ENCODE peak calls at places on chromosome 13, in six cellular contexts. P, F, E, R, O and M are unnamed samples.

GRCh38 chr13:48400090-48400694 is 12.7 kb downstream of the LPAR6 start:
- DNase-seq in P (no peak), F (no peak), E (no peak), R (no peak), O (no peak), M (no peak)

GRCh38 chr13:45439781-45440462 is 21.7 kb upstream of the SLC25A30 start:
- DNase-seq in P (no peak), F (no peak), E (no peak), R (no peak), O (no peak), M (no peak)

GRCh38 chr13:21641629-21642028 is 29.2 kb upstream of the FGF9 start:
- DNase-seq in P (no peak), F (no peak), E (no peak), R (no peak), O (no peak), M (no peak)

GRCh38 chr13:46473806-46474205 is 79.2 kb upstream of the LRCH1 start:
- DNase-seq in P (no peak), F (no peak), E (no peak), R (no peak), O (no peak), M (no peak)

GRCh38 chr13:27969073-27969865 is at the start of gene CDX2:
- DNase-seq in P (no peak), F (no peak), E (no peak), R (peak), O (no peak), M (peak)

GRCh38 chr13:73849292-73849691 is 284.9 kb downstream of the KLF12 start:
- DNase-seq in P (peak), F (peak), E (no peak), R (no peak), O (no peak), M (peak)

GRCh38 chr13:106515635-106516254 is 19.7 kb downstream of the EFNB2 start:
- DNase-seq in P (no peak), F (no peak), E (no peak), R (no peak), O (no peak), M (no peak)

GRCh38 chr13:26037302-26037701 is 14.5 kb downstream of the SHISA2 start:
- DNase-seq in P (no peak), F (peak), E (no peak), R (no peak), O (no peak), M (no peak)

GRCh38 chr13:94233401-94233800 is 246.1 kb downstream of the DCT start:
- DNase-seq in P (peak), F (no peak), E (peak), R (peak), O (no peak), M (no peak)

GRCh38 chr13:91564422-91564821 is 166.0 kb downstream of the GPC5 start:
- DNase-seq in P (no peak), F (no peak), E (no peak), R (no peak), O (no peak), M (no peak)

GRCh38 chr13:20461481-20461859 is 64.2 kb downstream of the CRYL1 start:
- DNase-seq in P (peak), F (peak), E (peak), R (no peak), O (no peak), M (no peak)

GRCh38 chr13:69524459-69525155 is 583.0 kb upstream of the ATXN8OS start:
- DNase-seq in P (no peak), F (no peak), E (no peak), R (no peak), O (no peak), M (no peak)

GRCh38 chr13:39556856-39557255 is 46.1 kb downstream of the LHFPL6 start:
- DNase-seq in P (no peak), F (no peak), E (no peak), R (no peak), O (no peak), M (no peak)

GRCh38 chr13:21079761-21080730 is 18.7 kb upstream of the LATS2 start:
- DNase-seq in P (peak), F (no peak), E (peak), R (no peak), O (no peak), M (no peak)

GRCh38 chr13:47459512-47459911 is 541.6 kb downstream of the SUCLA2 start:
- DNase-seq in P (no peak), F (no peak), E (no peak), R (no peak), O (no peak), M (no peak)

GRCh38 chr13:107421951-107422350 is 793.4 kb downstream of the LIG4 start:
- DNase-seq in P (peak), F (no peak), E (no peak), R (no peak), O (no peak), M (no peak)

GRCh38 chr13:44814836-44815235 is 174.4 kb downstream of the NUFIP1 start:
- DNase-seq in P (no peak), F (no peak), E (no peak), R (no peak), O (no peak), M (no peak)

GRCh38 chr13:29496241-29496712 is 99.2 kb downstream of the SLC7A1 start:
- DNase-seq in P (no peak), F (no peak), E (peak), R (no peak), O (no peak), M (no peak)